ENCODE peak calls at places on chromosomes 7 and 10, in nine cellular contexts. G, W, Q, L, R, K, N, M and O are unnamed samples.

GRCh38 chr7:48350515-48350914 is 179.3 kb downstream of the ABCA13 start:
- DNase-seq in G (no peak), W (no peak), Q (no peak), L (no peak), R (no peak), K (no peak), N (no peak), M (no peak), O (no peak)

GRCh38 chr7:503046-503574 is 16.5 kb downstream of the PDGFA start:
- DNase-seq in G (no peak), W (no peak), Q (no peak), L (no peak), R (no peak), K (no peak), N (no peak), M (no peak), O (peak; percentile 8)

GRCh38 chr10:29585488-29585976 is 49.2 kb downstream of the SVIL start:
- DNase-seq in G (no peak), W (no peak), Q (no peak), L (no peak), R (no peak), K (no peak), N (no peak), M (no peak), O (peak; percentile 60)

GRCh38 chr7:137846588-137847417 is at the start of gene DGKI:
- DNase-seq in G (no peak), W (peak; percentile 5), Q (peak; percentile 30), L (peak; percentile 78), R (no peak), K (no peak), N (no peak), M (no peak), O (no peak)

GRCh38 chr7:50068026-50068425 is 25.0 kb downstream of the ZPBP start:
- DNase-seq in G (peak; percentile 53), W (no peak), Q (peak; percentile 25), L (peak; percentile 27), R (no peak), K (peak; percentile 63), N (no peak), M (peak; percentile 24), O (no peak)

GRCh38 chr7:151339651-151340377 is 1.8 kb upstream of the NUB1 start:
- DNase-seq in G (no peak), W (no peak), Q (no peak), L (no peak), R (no peak), K (peak; percentile 31), N (no peak), M (peak; percentile 36), O (no peak)

GRCh38 chr10:6385683-6386082 is 183.0 kb downstream of the PFKFB3 start:
- DNase-seq in G (no peak), W (no peak), Q (no peak), L (no peak), R (no peak), K (no peak), N (no peak), M (no peak), O (no peak)

GRCh38 chr7:31772211-31772610 is 85.2 kb downstream of the PPP1R17 start:
- DNase-seq in G (no peak), W (no peak), Q (no peak), L (no peak), R (no peak), K (no peak), N (no peak), M (no peak), O (no peak)

GRCh38 chr10:77004917-77005564 is 632.6 kb downstream of the KCNMA1 start:
- DNase-seq in G (no peak), W (no peak), Q (peak; percentile 27), L (peak; percentile 76), R (no peak), K (peak; percentile 71), N (no peak), M (no peak), O (no peak)

GRCh38 chr7:15750741-15751140 is 64.3 kb upstream of the MEOX2 start:
- DNase-seq in G (no peak), W (no peak), Q (no peak), L (no peak), R (no peak), K (no peak), N (no peak), M (no peak), O (no peak)

GRCh38 chr10:119003572-119004289 is 25.8 kb upstream of the NANOS1 start:
- DNase-seq in G (no peak), W (no peak), Q (no peak), L (no peak), R (no peak), K (no peak), N (no peak), M (no peak), O (no peak)

GRCh38 chr7:83629117-83629880 is 19.6 kb downstream of the SEMA3E start:
- DNase-seq in G (no peak), W (no peak), Q (no peak), L (no peak), R (no peak), K (no peak), N (no peak), M (no peak), O (no peak)

GRCh38 chr10:12308102-12308501 is 41.2 kb upstream of the CAMK1D start:
- DNase-seq in G (no peak), W (no peak), Q (peak; percentile 11), L (no peak), R (no peak), K (no peak), N (no peak), M (no peak), O (no peak)